ENCODE peak calls at places on chromosomes 11 and 22, in seven cellular contexts. K, T, H, O, N, E and J are unnamed samples.

GRCh38 chr11:80849253-80849652 is 1408.4 kb upstream of the TENM4 start:
- DNase-seq in T (no peak), N (no peak), H (no peak), O (no peak), K (no peak), E (no peak), J (no peak)

GRCh38 chr11:123429851-123430735 is at the start of gene GRAMD1B:
- DNase-seq in K (peak; percentile 90), T (no peak), N (no peak), H (peak; percentile 83), O (peak; percentile 95), E (peak; percentile 84), J (peak; percentile 97)

GRCh38 chr22:45155050-45155840 is 8.5 kb upstream of the NUP50 start:
- DNase-seq in O (no peak), K (peak; percentile 72), H (no peak), E (peak; percentile 57), N (no peak), T (no peak), J (no peak)

GRCh38 chr11:88886796-88887195 is 179.0 kb downstream of the GRM5 start:
- DNase-seq in N (peak; percentile 40), T (peak; percentile 51), O (peak; percentile 70), K (peak; percentile 46), E (peak; percentile 60), H (no peak), J (peak; percentile 0)

GRCh38 chr11:69636512-69636866 is 4.5 kb upstream of the CCND1 start:
- DNase-seq in O (peak; percentile 93), E (peak; percentile 94), N (no peak), T (no peak), K (peak; percentile 90), H (peak; percentile 91), J (peak; percentile 98)

GRCh38 chr11:66133216-66133775 is 63.2 kb downstream of the PACS1 start:
- DNase-seq in K (no peak), H (no peak), T (no peak), N (no peak), E (no peak), O (no peak), J (no peak)

GRCh38 chr22:19527321-19527721 is 3.1 kb upstream of the CLDN5 start:
- DNase-seq in H (no peak), E (no peak), O (no peak), N (no peak), K (no peak), T (no peak), J (peak; percentile 66)

GRCh38 chr11:110948112-110948511 is 235.9 kb upstream of the ARHGAP20 start:
- DNase-seq in N (no peak), K (peak; percentile 49), E (peak; percentile 62), T (no peak), O (no peak), H (peak; percentile 31), J (no peak)

GRCh38 chr22:25393121-25393805 is 171.2 kb upstream of the GRK3 start:
- DNase-seq in H (no peak), T (no peak), O (no peak), N (no peak), E (no peak), K (no peak), J (no peak)

GRCh38 chr22:39994566-39995345 is at the start of gene FAM83F:
- DNase-seq in T (peak; percentile 69), N (no peak), H (no peak), E (no peak), K (no peak), O (peak; percentile 78), J (no peak)

GRCh38 chr11:64343740-64344133 is 3.7 kb downstream of the CCDC88B start:
- DNase-seq in K (no peak), O (peak; percentile 37), N (no peak), E (peak; percentile 28), H (no peak), T (no peak), J (peak; percentile 86)

GRCh38 chr22:46777609-46777970 is 15.1 kb downstream of the TBC1D22A start:
- DNase-seq in O (no peak), E (no peak), K (no peak), N (no peak), T (no peak), H (no peak), J (no peak)

GRCh38 chr22:38214248-38215056 is 12.7 kb downstream of the MAFF start:
- DNase-seq in K (peak; percentile 49), T (no peak), H (peak; percentile 58), E (peak; percentile 81), N (no peak), O (peak; percentile 88), J (peak; percentile 95)
- H3K27ac ChIP-seq in K (no peak overlapping the region), T (no peak overlapping the region), H (no peak overlapping the region), E (no peak overlapping the region), N (no peak overlapping the region), O (no peak overlapping the region), J (peak overlapping the region; percentile 5)

DNA sequence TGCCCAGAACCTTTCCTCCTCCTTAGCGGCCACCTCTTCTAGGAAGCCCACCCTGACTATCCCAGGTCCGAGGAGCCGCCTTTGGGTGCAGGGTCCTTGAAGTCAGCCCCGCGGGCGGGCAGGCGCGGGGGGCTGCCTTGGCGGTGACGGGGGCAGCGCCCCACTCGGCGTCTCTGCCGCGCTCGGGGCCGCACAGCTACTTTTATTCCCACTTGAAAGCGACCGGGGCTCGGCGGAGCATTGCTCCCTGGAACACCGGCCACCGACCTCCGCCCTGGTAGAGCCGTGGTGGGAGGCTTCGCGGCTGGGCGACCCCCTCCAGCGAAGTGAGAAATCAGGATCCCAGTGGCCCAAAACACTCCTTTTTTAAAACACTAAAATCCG is 823 bp upstream of the MAPK11 start:
- DNase-seq in O (no peak), K (no peak), N (no peak), E (no peak), H (no peak), T (no peak), J (no peak)
- H2AFZ ChIP-seq in O (no peak overlapping the region), K (no peak overlapping the region), N (no peak overlapping the region), E (no peak overlapping the region), H (no peak overlapping the region), T (no peak overlapping the region), J (no peak overlapping the region)

DNA sequence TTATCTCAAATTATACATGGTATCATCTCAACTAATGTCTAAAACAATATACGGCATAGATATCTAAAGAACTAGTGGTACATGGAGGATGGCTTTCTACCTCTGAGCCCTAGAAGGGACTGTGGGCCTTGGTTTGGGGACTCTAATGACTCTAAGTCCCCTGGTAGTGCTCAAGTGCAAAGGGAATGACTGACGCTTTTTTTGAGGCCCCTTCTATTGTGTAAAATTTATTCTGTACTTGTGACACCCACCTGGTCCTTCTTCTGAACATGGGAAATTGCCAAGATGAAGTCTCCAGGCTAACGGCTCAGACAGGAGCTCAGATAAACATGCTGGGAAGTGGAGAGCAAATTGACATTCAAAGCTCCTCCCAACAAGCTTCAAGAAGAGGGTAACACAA is 53.4 kb upstream of the IGLL5 start:
- DNase-seq in T (no peak), H (no peak), N (no peak), K (no peak), E (no peak), O (no peak), J (no peak)
- H3K36me3 ChIP-seq in T (no peaks in the 10 kb centered on the region), H (no peaks in the 10 kb centered on the region), N (no peaks in the 10 kb centered on the region), K (no peaks in the 10 kb centered on the region), E (no peaks in the 10 kb centered on the region), O (no peaks in the 10 kb centered on the region), J (no peaks in the 10 kb centered on the region)

GRCh38 chr22:23204541-23205157 is 24.3 kb downstream of the BCR start:
- DNase-seq in N (no peak), O (no peak), T (no peak), E (peak; percentile 51), H (peak; percentile 38), K (no peak), J (no peak)
- H3K27ac ChIP-seq in N (no peak overlapping the region), O (no peak overlapping the region), T (no peak overlapping the region), E (peak overlapping the region; percentile 53), H (no peak overlapping the region), K (no peak overlapping the region), J (no peak overlapping the region)

GRCh38 chr11:44563716-44564115 is 1.7 kb upstream of the CD82 start:
- DNase-seq in E (peak; percentile 63), K (peak; percentile 81), N (no peak), T (no peak), H (peak; percentile 80), O (no peak), J (peak; percentile 87)

GRCh38 chr11:44564198-44564597 is 1.3 kb upstream of the CD82 start:
- DNase-seq in T (peak; percentile 71), K (peak; percentile 28), O (no peak), N (no peak), H (peak; percentile 32), E (peak; percentile 11), J (no peak)

GRCh38 chr11:44562836-44563460 is 2.5 kb upstream of the CD82 start:
- DNase-seq in E (no peak), H (no peak), O (no peak), T (no peak), N (no peak), K (no peak), J (no peak)

GRCh38 chr11:44561275-44561781 is 4.1 kb upstream of the CD82 start:
- DNase-seq in E (no peak), T (peak; percentile 88), N (no peak), K (peak; percentile 39), H (peak; percentile 39), O (no peak), J (no peak)

GRCh38 chr11:44561964-44562734 is 3.3 kb upstream of the CD82 start:
- DNase-seq in O (no peak), K (no peak), T (no peak), E (no peak), H (no peak), N (no peak), J (no peak)
- H2AFZ ChIP-seq in O (no peak overlapping the region), K (no peak overlapping the region), T (peak overlapping the region; percentile 25), E (no peak overlapping the region), H (no peak overlapping the region), N (no peak overlapping the region), J (no peak overlapping the region)